ENCODE peak calls at places on chromosome 2, in eight cellular contexts. One of them, this sample, is unnamed.

GRCh38 chr2:160912276-160912675 is 248.0 kb upstream of the TANK start:
- DNase-seq in COR-L47: no peak
- DNase-seq in HT1080: no peak
- DNase-seq in T follicular helper cell: no peak
- DNase-seq in caudate nucleus: no peak
- DNase-seq in iPS-NIHi11: no peak
- DNase-seq in kidney glomerular epithelial cell: no peak
- DNase-seq in glomerular endothelial cell: no peak
- DNase-seq in this sample: no peak

GRCh38 chr2:55112229-55113016 is 62.2 kb upstream of the RTN4 start:
- DNase-seq in T follicular helper cell: no peak
- DNase-seq in glomerular endothelial cell: no peak
- DNase-seq in caudate nucleus: peak; percentile 79
- DNase-seq in iPS-NIHi11: no peak
- DNase-seq in COR-L47: no peak
- DNase-seq in HT1080: no peak
- DNase-seq in kidney glomerular epithelial cell: no peak
- DNase-seq in this sample: no peak

GRCh38 chr2:219253753-219254589 is at the start of gene TUBA4A:
- DNase-seq in T follicular helper cell: peak; percentile 90
- DNase-seq in glomerular endothelial cell: no peak
- DNase-seq in kidney glomerular epithelial cell: peak; percentile 75
- DNase-seq in HT1080: peak; percentile 79
- DNase-seq in iPS-NIHi11: peak; percentile 97
- DNase-seq in COR-L47: peak; percentile 79
- DNase-seq in caudate nucleus: peak; percentile 77
- DNase-seq in this sample: peak; percentile 86

GRCh38 chr2:158754303-158754611 is 40.9 kb upstream of the DAPL1 start:
- DNase-seq in T follicular helper cell: no peak
- DNase-seq in COR-L47: no peak
- DNase-seq in iPS-NIHi11: no peak
- DNase-seq in caudate nucleus: no peak
- DNase-seq in glomerular endothelial cell: no peak
- DNase-seq in HT1080: no peak
- DNase-seq in kidney glomerular epithelial cell: no peak
- DNase-seq in this sample: no peak

GRCh38 chr2:130755234-130756040 is at the start of gene AMER3:
- DNase-seq in HT1080: no peak
- DNase-seq in kidney glomerular epithelial cell: no peak
- DNase-seq in T follicular helper cell: no peak
- DNase-seq in caudate nucleus: peak; percentile 61
- DNase-seq in iPS-NIHi11: peak; percentile 88
- DNase-seq in glomerular endothelial cell: no peak
- DNase-seq in COR-L47: peak; percentile 21
- DNase-seq in this sample: no peak

GRCh38 chr2:16058747-16059358 is 118.5 kb downstream of the MYCN start:
- DNase-seq in iPS-NIHi11: no peak
- DNase-seq in glomerular endothelial cell: no peak
- DNase-seq in caudate nucleus: no peak
- DNase-seq in HT1080: no peak
- DNase-seq in COR-L47: no peak
- DNase-seq in kidney glomerular epithelial cell: no peak
- DNase-seq in T follicular helper cell: no peak
- DNase-seq in this sample: no peak

GRCh38 chr2:11669454-11670291 is at the start of gene NTSR2:
- DNase-seq in COR-L47: no peak
- DNase-seq in caudate nucleus: no peak
- DNase-seq in glomerular endothelial cell: no peak
- DNase-seq in T follicular helper cell: no peak
- DNase-seq in iPS-NIHi11: peak; percentile 98
- DNase-seq in kidney glomerular epithelial cell: peak; percentile 9
- DNase-seq in HT1080: no peak
- DNase-seq in this sample: no peak

GRCh38 chr2:173077506-173078177 is 2.0 kb downstream of the MAP3K20 start:
- DNase-seq in HT1080: no peak
- DNase-seq in caudate nucleus: no peak
- DNase-seq in kidney glomerular epithelial cell: no peak
- DNase-seq in COR-L47: no peak
- DNase-seq in iPS-NIHi11: no peak
- DNase-seq in T follicular helper cell: no peak
- DNase-seq in glomerular endothelial cell: no peak
- DNase-seq in this sample: peak; percentile 46

GRCh38 chr2:202681688-202682205 is 47.0 kb downstream of the FAM117B start:
- DNase-seq in COR-L47: no peak
- DNase-seq in HT1080: peak; percentile 33
- DNase-seq in glomerular endothelial cell: no peak
- DNase-seq in caudate nucleus: no peak
- DNase-seq in T follicular helper cell: no peak
- DNase-seq in iPS-NIHi11: no peak
- DNase-seq in kidney glomerular epithelial cell: no peak
- DNase-seq in this sample: peak; percentile 8

GRCh38 chr2:43605079-43605655 is 9.3 kb upstream of the THADA start:
- DNase-seq in T follicular helper cell: no peak
- DNase-seq in kidney glomerular epithelial cell: peak; percentile 58
- DNase-seq in iPS-NIHi11: peak; percentile 66
- DNase-seq in caudate nucleus: peak; percentile 4
- DNase-seq in glomerular endothelial cell: peak; percentile 14
- DNase-seq in HT1080: peak; percentile 39
- DNase-seq in COR-L47: peak; percentile 53
- DNase-seq in this sample: peak; percentile 84

GRCh38 chr2:20613342-20613916 is 37.5 kb downstream of the HS1BP3 start:
- DNase-seq in COR-L47: peak; percentile 27
- DNase-seq in caudate nucleus: no peak
- DNase-seq in iPS-NIHi11: no peak
- DNase-seq in T follicular helper cell: no peak
- DNase-seq in kidney glomerular epithelial cell: no peak
- DNase-seq in HT1080: no peak
- DNase-seq in glomerular endothelial cell: no peak
- DNase-seq in this sample: no peak

GRCh38 chr2:10355471-10356458 is 53.1 kb downstream of the HPCAL1 start:
- DNase-seq in iPS-NIHi11: no peak
- DNase-seq in caudate nucleus: no peak
- DNase-seq in T follicular helper cell: no peak
- DNase-seq in HT1080: no peak
- DNase-seq in glomerular endothelial cell: no peak
- DNase-seq in kidney glomerular epithelial cell: peak; percentile 2
- DNase-seq in COR-L47: peak; percentile 50
- DNase-seq in this sample: no peak

GRCh38 chr2:208101716-208102631 is 22.4 kb downstream of the CRYGD start:
- DNase-seq in T follicular helper cell: no peak
- DNase-seq in caudate nucleus: no peak
- DNase-seq in HT1080: peak; percentile 42
- DNase-seq in kidney glomerular epithelial cell: peak; percentile 16
- DNase-seq in iPS-NIHi11: peak; percentile 38
- DNase-seq in glomerular endothelial cell: no peak
- DNase-seq in COR-L47: peak; percentile 4
- DNase-seq in this sample: peak; percentile 66

GRCh38 chr2:203330434-203330833 is 2.2 kb downstream of the ABI2 start:
- DNase-seq in COR-L47: no peak
- DNase-seq in caudate nucleus: no peak
- DNase-seq in HT1080: no peak
- DNase-seq in T follicular helper cell: no peak
- DNase-seq in iPS-NIHi11: no peak
- DNase-seq in kidney glomerular epithelial cell: no peak
- DNase-seq in glomerular endothelial cell: no peak
- DNase-seq in this sample: peak; percentile 35

GRCh38 chr2:10885479-10885863 is 26.3 kb upstream of the KCNF1 start:
- DNase-seq in glomerular endothelial cell: no peak
- DNase-seq in caudate nucleus: no peak
- DNase-seq in iPS-NIHi11: no peak
- DNase-seq in T follicular helper cell: no peak
- DNase-seq in kidney glomerular epithelial cell: no peak
- DNase-seq in HT1080: no peak
- DNase-seq in COR-L47: no peak
- DNase-seq in this sample: no peak

GRCh38 chr2:112156152-112156986 is 18.2 kb downstream of the FBLN7 start:
- DNase-seq in caudate nucleus: no peak
- DNase-seq in kidney glomerular epithelial cell: peak; percentile 81
- DNase-seq in iPS-NIHi11: no peak
- DNase-seq in COR-L47: no peak
- DNase-seq in HT1080: peak; percentile 85
- DNase-seq in T follicular helper cell: no peak
- DNase-seq in glomerular endothelial cell: no peak
- DNase-seq in this sample: no peak

GRCh38 chr2:74307720-74308119 is 35.5 kb downstream of the SLC4A5 start:
- DNase-seq in iPS-NIHi11: no peak
- DNase-seq in T follicular helper cell: no peak
- DNase-seq in kidney glomerular epithelial cell: no peak
- DNase-seq in glomerular endothelial cell: no peak
- DNase-seq in HT1080: no peak
- DNase-seq in COR-L47: no peak
- DNase-seq in caudate nucleus: no peak
- DNase-seq in this sample: no peak

GRCh38 chr2:232871835-232872736 is 2.0 kb downstream of the SNORC start:
- DNase-seq in glomerular endothelial cell: no peak
- DNase-seq in HT1080: no peak
- DNase-seq in caudate nucleus: peak; percentile 94
- DNase-seq in COR-L47: no peak
- DNase-seq in T follicular helper cell: no peak
- DNase-seq in kidney glomerular epithelial cell: no peak
- DNase-seq in iPS-NIHi11: no peak
- DNase-seq in this sample: no peak

GRCh38 chr2:83022631-83023210 is 1436.4 kb downstream of the SUCLG1 start:
- DNase-seq in glomerular endothelial cell: no peak
- DNase-seq in caudate nucleus: no peak
- DNase-seq in kidney glomerular epithelial cell: no peak
- DNase-seq in HT1080: peak; percentile 10
- DNase-seq in T follicular helper cell: no peak
- DNase-seq in iPS-NIHi11: no peak
- DNase-seq in COR-L47: no peak
- DNase-seq in this sample: no peak

GRCh38 chr2:63192169-63192888 is 141.7 kb downstream of the OTX1 start:
- DNase-seq in iPS-NIHi11: no peak
- DNase-seq in HT1080: no peak
- DNase-seq in glomerular endothelial cell: no peak
- DNase-seq in caudate nucleus: no peak
- DNase-seq in kidney glomerular epithelial cell: no peak
- DNase-seq in COR-L47: peak; percentile 71
- DNase-seq in T follicular helper cell: no peak
- DNase-seq in this sample: no peak

GRCh38 chr2:191936882-191937405 is 90.1 kb upstream of the CAVIN2 start:
- DNase-seq in T follicular helper cell: no peak
- DNase-seq in iPS-NIHi11: no peak
- DNase-seq in HT1080: no peak
- DNase-seq in COR-L47: no peak
- DNase-seq in caudate nucleus: no peak
- DNase-seq in glomerular endothelial cell: no peak
- DNase-seq in kidney glomerular epithelial cell: no peak
- DNase-seq in this sample: no peak

This sample was measured in RKO.